ENCODE peak calls at places on chromosomes 6 and 20, in seven cellular contexts. E is aorta, L is K562, Z is endothelial cell of umbilical vein, Q is A549, X is iPS DF 6.9, D is caudate nucleus. M is an unnamed sample.

GRCh38 chr6:43891072-43891870 is 121.3 kb downstream of the VEGFA start:
- DNase-seq in E (no peak), L (no peak), Q (no peak), Z (no peak), D (no peak), X (no peak), M (no peak)

GRCh38 chr6:13485303-13485702 is 2.1 kb downstream of the GFOD1 start:
- DNase-seq in D (no peak), Z (peak), L (no peak), Q (no peak), X (no peak), E (no peak), M (no peak)

GRCh38 chr20:33556237-33556636 is 66.3 kb downstream of the CBFA2T2 start:
- DNase-seq in Z (no peak), Q (no peak), D (no peak), E (no peak), X (no peak), L (no peak), M (no peak)

GRCh38 chr6:85674604-85675003 is 31.9 kb upstream of the SYNCRIP start:
- DNase-seq in D (no peak), Z (no peak), Q (no peak), E (no peak), L (no peak), X (no peak), M (no peak)

GRCh38 chr20:4151991-4152695 is 136.8 kb upstream of the RNF24 start:
- DNase-seq in E (no peak), Z (no peak), X (no peak), L (no peak), Q (no peak), D (no peak), M (no peak)

GRCh38 chr20:62710886-62711702 is 2.5 kb downstream of the NTSR1 start:
- DNase-seq in L (peak), E (no peak), Q (peak), D (no peak), Z (no peak), X (no peak), M (no peak)

GRCh38 chr6:105034470-105034869 is 77.6 kb downstream of the LIN28B start:
- DNase-seq in E (no peak), Z (no peak), L (no peak), X (no peak), D (no peak), Q (no peak), M (no peak)

GRCh38 chr20:13884803-13885202 is 100.0 kb downstream of the NDUFAF5 start:
- DNase-seq in Z (no peak), D (no peak), X (no peak), Q (no peak), L (no peak), E (no peak), M (no peak)

GRCh38 chr20:40689943-40690835 is 1.2 kb upstream of the MAFB start:
- DNase-seq in E (peak), L (peak), Z (peak), D (peak), X (no peak), Q (peak), M (peak)

GRCh38 chr6:70282906-70283461 is 19.9 kb downstream of the COL9A1 start:
- DNase-seq in L (no peak), E (no peak), D (no peak), X (peak), Z (no peak), Q (no peak), M (no peak)

GRCh38 chr6:15320683-15321082 is 74.8 kb downstream of the JARID2 start:
- DNase-seq in L (no peak), Q (no peak), E (no peak), D (no peak), X (no peak), Z (no peak), M (no peak)

GRCh38 chr6:41531591-41532582 is 14.3 kb upstream of the FOXP4 start:
- DNase-seq in Z (peak), X (no peak), L (peak), D (no peak), E (no peak), Q (no peak), M (peak)

GRCh38 chr20:7113577-7114466 is 346.3 kb downstream of the BMP2 start:
- DNase-seq in D (peak), L (no peak), E (no peak), X (peak), Z (peak), Q (peak), M (peak)

GRCh38 chr6:143999406-143999805 is 8.7 kb downstream of the PLAGL1 start:
- DNase-seq in Z (peak), Q (no peak), E (no peak), D (no peak), L (no peak), X (no peak), M (no peak)

GRCh38 chr6:16725145-16725864 is 36.0 kb downstream of the ATXN1 start:
- DNase-seq in Z (peak), Q (no peak), L (no peak), E (no peak), D (no peak), X (no peak), M (no peak)

DNA sequence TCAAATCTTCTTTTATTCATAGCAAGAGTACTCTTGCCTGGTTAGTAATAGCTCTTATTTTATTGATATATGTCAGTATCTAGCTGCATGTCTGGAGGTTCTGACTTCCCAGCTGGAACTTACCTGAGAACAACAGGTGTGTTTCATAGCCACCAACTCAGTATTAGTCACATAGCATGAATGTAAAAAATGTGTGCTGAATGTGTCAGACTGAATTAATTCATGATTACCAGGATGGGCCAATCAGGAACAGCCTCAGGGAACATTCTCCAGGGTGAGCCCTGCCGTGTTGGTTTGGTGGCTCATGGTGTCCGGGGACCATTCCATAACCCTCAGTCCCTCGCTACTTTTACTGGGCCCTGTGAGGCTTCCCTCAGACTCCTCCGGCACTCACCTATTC is 99.7 kb downstream of the TULP4 start:
- DNase-seq in E (no peak), Z (no peak), X (no peak), Q (no peak), D (no peak), L (no peak), M (no peak)
- H3K27ac ChIP-seq in E (no peak), Z (no peak), X (no peak), Q (no peak), D (no peak), L (no peak), M (no peak)

GRCh38 chr6:32127409-32127716 is 683 bp downstream of the ATF6B start:
- DNase-seq in L (no peak), E (no peak), Z (no peak), X (no peak), Q (no peak), D (no peak), M (no peak)
- H3K27ac ChIP-seq in L (peak), E (no peak), Z (peak), X (no peak), Q (peak), D (peak), M (no peak)

DNA sequence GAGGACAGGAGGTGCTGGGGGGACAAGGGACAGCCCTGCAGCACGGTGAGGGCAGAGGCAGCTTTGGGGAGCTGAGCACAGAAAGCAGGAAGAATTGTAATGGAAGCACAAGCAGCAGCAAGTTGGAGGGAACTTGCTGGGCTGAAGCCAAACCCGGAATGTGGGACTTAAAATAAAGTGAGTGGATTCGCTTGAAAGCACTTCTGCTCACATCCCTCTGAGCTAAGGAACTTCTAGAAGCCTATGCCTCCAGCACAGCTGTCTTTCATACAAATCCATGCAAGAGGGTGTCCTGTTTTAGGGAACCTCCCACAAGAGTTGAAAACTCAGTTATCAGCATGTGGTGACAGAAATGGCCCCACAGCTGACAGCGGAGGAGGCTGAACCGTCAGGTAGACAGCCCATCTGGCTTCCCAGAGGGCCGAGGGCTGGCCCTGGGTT is 71.4 kb upstream of the MLN start:
- DNase-seq in D (no peak), L (no peak), Q (no peak), E (no peak), Z (no peak), X (no peak), M (no peak)
- H3K27ac ChIP-seq in D (no peak), L (no peak), Q (no peak), E (no peak), Z (no peak), X (no peak), M (no peak)

GRCh38 chr6:164108869-164109769 is 694.6 kb downstream of the QKI start:
- DNase-seq in E (peak), L (no peak), X (no peak), Q (no peak), D (no peak), Z (peak), M (no peak)
- H3K27ac ChIP-seq in E (no peak), L (no peak), X (no peak), Q (no peak), D (peak), Z (no peak), M (no peak)